ENCODE peak calls at places on chromosomes 16 and 17, in four cellular contexts. Y, T, D and Z are unnamed samples.
A peak's percentile ranks its signal among the peaks of the same experiment; 100 is the strongest.

GRCh38 chr16:27179500-27180072 is 23.7 kb upstream of the KDM8 start:
- DNase-seq in D (no peak), Y (peak; percentile 93), T (no peak), Z (peak; percentile 84)

GRCh38 chr16:81581107-81581506 is 136.5 kb downstream of the CMIP start:
- DNase-seq in Y (peak; percentile 70), D (no peak), T (no peak), Z (peak; percentile 56)

GRCh38 chr16:27311449-27311831 is 2.3 kb upstream of the IL4R start:
- DNase-seq in T (no peak), D (no peak), Y (no peak), Z (peak; percentile 22)

GRCh38 chr17:27533874-27534815 is 77.9 kb downstream of the KSR1 start:
- DNase-seq in D (peak; percentile 92), T (no peak), Y (peak; percentile 41), Z (no peak)

GRCh38 chr17:58091024-58091567 is 7.9 kb downstream of the DYNLL2 start:
- DNase-seq in T (no peak), Y (no peak), D (no peak), Z (no peak)

GRCh38 chr17:55746466-55746865 is 4.4 kb upstream of the PCTP start:
- DNase-seq in Y (no peak), T (no peak), D (no peak), Z (no peak)

GRCh38 chr17:34980681-34981537 is 597 bp downstream of the LIG3 start:
- DNase-seq in D (no peak), Y (peak; percentile 57), T (peak; percentile 61), Z (peak; percentile 79)

GRCh38 chr17:2903193-2903974 is 107.1 kb downstream of the RAP1GAP2 start:
- DNase-seq in T (no peak), D (no peak), Y (no peak), Z (no peak)

GRCh38 chr16:2432286-2432685 is 3.0 kb downstream of the CCNF start:
- DNase-seq in T (no peak), D (no peak), Y (no peak), Z (no peak)

GRCh38 chr17:7356072-7356549 is 1.2 kb downstream of the TMEM95 start:
- DNase-seq in Y (peak; percentile 76), T (no peak), D (no peak), Z (peak; percentile 83)

GRCh38 chr17:75496005-75496404 is 19.3 kb downstream of the CASKIN2 start:
- DNase-seq in Y (no peak), T (no peak), D (no peak), Z (no peak)

GRCh38 chr17:42608692-42609181 is 437 bp downstream of the RETREG3 start:
- DNase-seq in D (no peak), T (peak; percentile 48), Y (no peak), Z (no peak)

GRCh38 chr17:44079877-44080821 is 9.6 kb downstream of the G6PC3 start:
- DNase-seq in Y (no peak), D (no peak), T (no peak), Z (no peak)

GRCh38 chr16:627458-628239 is 3.1 kb upstream of the WFIKKN1 start:
- DNase-seq in T (no peak), D (no peak), Y (peak; percentile 71), Z (no peak)

GRCh38 chr17:9810100-9810949 is 11.6 kb downstream of the GSG1L2 start:
- DNase-seq in D (no peak), Y (no peak), T (no peak), Z (no peak)

GRCh38 chr16:66552288-66553143 is at the start of gene CKLF:
- DNase-seq in T (peak; percentile 82), Y (peak; percentile 92), D (peak; percentile 36), Z (peak; percentile 91)

GRCh38 chr16:89476379-89476778 is 14.0 kb downstream of the ANKRD11 start:
- DNase-seq in Y (no peak), D (no peak), T (no peak), Z (no peak)

GRCh38 chr16:85284138-85284897 is 172.0 kb upstream of the CIBAR2 start:
- DNase-seq in T (no peak), D (no peak), Y (no peak), Z (no peak)

GRCh38 chr16:879986-880385 is 79.5 kb upstream of the GNG13 start:
- DNase-seq in D (no peak), Y (no peak), T (no peak), Z (no peak)

GRCh38 chr16:50297301-50298074 is 31.1 kb downstream of the ADCY7 start:
- DNase-seq in D (no peak), Y (no peak), T (peak; percentile 31), Z (peak; percentile 22)

GRCh38 chr17:33316733-33317132 is 23.6 kb upstream of the ASIC2 start:
- DNase-seq in D (no peak), Y (no peak), T (no peak), Z (no peak)

GRCh38 chr16:53915452-53916160 is 211.7 kb downstream of the FTO start:
- DNase-seq in T (no peak), D (peak; percentile 17), Y (no peak), Z (no peak)

GRCh38 chr17:79287743-79288142 is 213.1 kb downstream of the ENGASE start:
- DNase-seq in Y (no peak), D (no peak), T (no peak), Z (no peak)

GRCh38 chr17:63434951-63435571 is 11.0 kb downstream of the CYB561 start:
- DNase-seq in T (peak; percentile 78), D (no peak), Y (peak; percentile 86), Z (peak; percentile 86)

GRCh38 chr17:15321556-15322250 is 19.7 kb downstream of the TEKT3 start:
- DNase-seq in T (no peak), Y (no peak), D (peak; percentile 27), Z (no peak)

GRCh38 chr16:86942469-86943175 is 364.3 kb downstream of the FOXL1 start:
- DNase-seq in Y (no peak), T (peak; percentile 7), D (no peak), Z (no peak)

GRCh38 chr17:21199311-21199710 is 14.7 kb downstream of the TMEM11 start:
- DNase-seq in Y (no peak), T (no peak), D (peak; percentile 31), Z (no peak)

GRCh38 chr17:78665952-78666920 is 89.0 kb upstream of the DNAH17 start:
- DNase-seq in T (no peak), D (no peak), Y (peak; percentile 26), Z (peak; percentile 35)

GRCh38 chr16:2925951-2926659 is 14.4 kb downstream of the FLYWCH1 start:
- DNase-seq in T (no peak), Y (no peak), D (no peak), Z (no peak)

GRCh38 chr16:21272253-21272652 is 5.8 kb downstream of the CRYM start:
- DNase-seq in Y (no peak), D (no peak), T (no peak), Z (no peak)